ENCODE peak calls at places on chromosomes 16 and 17, in five cellular contexts. K is GM23338, G is mammary epithelial cell, N is OCI-LY7, U is GM23248. Q is an unnamed sample.

GRCh38 chr16:75244225-75244792 is 7.1 kb downstream of the BCAR1 start:
- DNase-seq in N (no peak), K (no peak), U (peak; percentile 70), G (no peak), Q (peak; percentile 94)

GRCh38 chr17:15456486-15456885 is 10.9 kb downstream of the CDRT4 start:
- DNase-seq in K (no peak), G (no peak), N (no peak), U (peak; percentile 52), Q (no peak)

GRCh38 chr17:60606036-60606435 is 6.0 kb downstream of the PPM1D start:
- DNase-seq in U (no peak), G (no peak), N (no peak), K (no peak), Q (no peak)

GRCh38 chr17:54901230-54901847 is 687 bp downstream of the TOM1L1 start:
- DNase-seq in K (peak; percentile 6), G (peak; percentile 81), U (peak; percentile 71), N (no peak), Q (peak; percentile 68)

GRCh38 chr16:48611329-48612137 is 1.6 kb upstream of the N4BP1 start:
- DNase-seq in G (peak; percentile 80), N (no peak), U (no peak), K (peak; percentile 52), Q (peak; percentile 63)

GRCh38 chr17:4215882-4216411 is 47.8 kb downstream of the ANKFY1 start:
- DNase-seq in N (no peak), G (no peak), U (no peak), K (no peak), Q (no peak)

GRCh38 chr17:36885761-36886365 is 51.4 kb upstream of the LHX1 start:
- DNase-seq in K (no peak), G (no peak), N (no peak), U (no peak), Q (no peak)

GRCh38 chr16:73066927-73067670 is 19.2 kb upstream of the ZFHX3 start:
- DNase-seq in G (no peak), U (peak; percentile 61), N (no peak), K (no peak), Q (peak; percentile 70)

GRCh38 chr16:65737831-65738230 is 616.0 kb upstream of the CDH11 start:
- DNase-seq in K (no peak), N (no peak), U (no peak), G (no peak), Q (no peak)

GRCh38 chr16:80369559-80369958 is 171.2 kb upstream of the DYNLRB2 start:
- DNase-seq in N (no peak), G (peak; percentile 39), U (peak; percentile 78), K (peak; percentile 70), Q (peak; percentile 74)

GRCh38 chr17:42342242-42343008 is 45.8 kb downstream of the STAT3 start:
- DNase-seq in K (no peak), G (no peak), N (no peak), U (peak; percentile 50), Q (peak; percentile 31)

GRCh38 chr16:84957192-84957591 is 54.1 kb downstream of the ZDHHC7 start:
- DNase-seq in N (no peak), K (no peak), G (no peak), U (no peak), Q (no peak)

GRCh38 chr16:84957792-84958191 is 53.5 kb downstream of the ZDHHC7 start:
- DNase-seq in N (no peak), U (no peak), K (no peak), G (no peak), Q (no peak)

GRCh38 chr16:84959784-84960417 is 51.4 kb downstream of the ZDHHC7 start:
- DNase-seq in G (no peak), U (no peak), K (no peak), N (no peak), Q (peak; percentile 59)

GRCh38 chr16:84960942-84961341 is 50.4 kb downstream of the ZDHHC7 start:
- DNase-seq in U (no peak), G (no peak), N (no peak), K (no peak), Q (peak; percentile 63)

DNA sequence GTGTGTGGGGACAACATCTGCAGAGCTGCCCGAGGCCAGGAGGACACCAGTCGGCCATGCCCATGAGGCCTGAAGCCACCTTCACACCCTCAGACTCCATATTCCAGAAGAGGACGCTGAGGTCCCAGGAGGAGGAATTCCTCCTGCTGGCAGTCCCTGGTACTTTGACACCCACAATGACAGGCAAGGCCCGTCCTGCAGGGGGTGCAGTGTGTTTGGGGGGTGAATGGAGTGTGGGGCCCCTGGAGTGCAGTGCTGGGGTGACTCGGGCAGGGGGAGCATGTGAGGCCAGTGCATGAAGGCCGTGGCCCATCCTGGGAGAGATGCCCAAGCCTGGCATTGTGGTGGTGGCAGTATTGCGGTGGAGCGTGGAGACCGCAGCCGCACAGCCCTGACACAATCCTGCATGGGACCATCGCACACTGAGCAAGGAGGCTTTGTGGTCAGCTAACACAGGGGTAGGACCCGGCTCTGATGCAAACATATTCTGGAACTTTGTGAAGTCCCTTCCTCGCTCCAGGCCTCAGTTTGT is 52.2 kb downstream of the ZDHHC7 start:
- DNase-seq in G (no peak), N (no peak), U (peak; percentile 32), K (peak; percentile 50), Q (peak; percentile 88)
- H3K4me2 ChIP-seq in G (no peak overlapping the region), N (no peak overlapping the region), U (no peak overlapping the region), K (no peak overlapping the region), Q (no peak overlapping the region)

GRCh38 chr17:14119546-14119945 is 50.2 kb downstream of the COX10 start:
- DNase-seq in G (no peak), U (no peak), K (no peak), N (no peak), Q (no peak)

GRCh38 chr17:14121952-14122351 is 52.6 kb downstream of the COX10 start:
- DNase-seq in K (no peak), G (no peak), N (no peak), U (no peak), Q (no peak)

GRCh38 chr17:14125518-14126125 is 56.3 kb downstream of the COX10 start:
- DNase-seq in U (no peak), G (no peak), K (no peak), N (no peak), Q (no peak)

GRCh38 chr17:14123579-14124278 is 54.4 kb downstream of the COX10 start:
- DNase-seq in N (no peak), K (no peak), G (no peak), U (no peak), Q (no peak)

DNA sequence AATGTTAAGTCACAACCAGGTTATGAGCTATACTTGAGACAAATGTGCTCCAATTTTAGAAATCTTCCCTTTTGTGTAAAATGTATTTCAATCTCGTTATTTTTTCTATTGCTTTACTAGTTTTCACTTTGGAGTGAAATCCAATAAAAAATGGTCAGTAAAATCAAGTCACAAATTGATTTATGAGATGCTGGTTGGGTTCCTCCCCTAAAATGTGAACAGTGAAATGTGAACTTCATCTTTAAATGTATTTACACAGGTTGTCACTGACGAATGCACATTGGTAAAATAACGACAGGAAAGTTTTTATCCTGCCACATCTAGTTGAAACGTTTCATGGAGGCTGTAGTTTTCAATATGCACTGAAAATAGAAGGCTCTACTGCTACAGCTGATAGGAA is 55.5 kb downstream of the COX10 start:
- DNase-seq in U (no peak), N (no peak), K (no peak), G (no peak), Q (peak; percentile 9)
- H3K79me2 ChIP-seq in U (peaks cover 36% of the 10 kb centered on the region), N (peaks cover 17% of the 10 kb centered on the region), K (peaks cover 24% of the 10 kb centered on the region), G (peaks cover 20% of the 10 kb centered on the region), Q (peaks cover 13% of the 10 kb centered on the region)

GRCh38 chr17:38430822-38431221 is 2.6 kb downstream of the ARHGAP23 start:
- DNase-seq in U (no peak), G (no peak), N (no peak), K (no peak), Q (no peak)

GRCh38 chr17:38434178-38434665 is 6.0 kb downstream of the ARHGAP23 start:
- DNase-seq in U (no peak), N (no peak), G (no peak), K (no peak), Q (no peak)

GRCh38 chr17:38429476-38430100 is 1.3 kb downstream of the ARHGAP23 start:
- DNase-seq in U (peak; percentile 36), G (no peak), K (no peak), N (no peak), Q (peak; percentile 85)

GRCh38 chr17:38430316-38430715 is 2.1 kb downstream of the ARHGAP23 start:
- DNase-seq in G (no peak), U (peak; percentile 70), K (no peak), N (no peak), Q (peak; percentile 94)

GRCh38 chr17:38431343-38432145 is 3.3 kb downstream of the ARHGAP23 start:
- DNase-seq in G (no peak), U (no peak), N (no peak), K (no peak), Q (peak; percentile 82)
- H3K4me1 ChIP-seq in G (peaks cover 20% of the 10 kb centered on the region), U (peaks cover 25% of the 10 kb centered on the region), N (peaks cover 27% of the 10 kb centered on the region), K (peaks cover 45% of the 10 kb centered on the region), Q (peaks cover 30% of the 10 kb centered on the region)

DNA sequence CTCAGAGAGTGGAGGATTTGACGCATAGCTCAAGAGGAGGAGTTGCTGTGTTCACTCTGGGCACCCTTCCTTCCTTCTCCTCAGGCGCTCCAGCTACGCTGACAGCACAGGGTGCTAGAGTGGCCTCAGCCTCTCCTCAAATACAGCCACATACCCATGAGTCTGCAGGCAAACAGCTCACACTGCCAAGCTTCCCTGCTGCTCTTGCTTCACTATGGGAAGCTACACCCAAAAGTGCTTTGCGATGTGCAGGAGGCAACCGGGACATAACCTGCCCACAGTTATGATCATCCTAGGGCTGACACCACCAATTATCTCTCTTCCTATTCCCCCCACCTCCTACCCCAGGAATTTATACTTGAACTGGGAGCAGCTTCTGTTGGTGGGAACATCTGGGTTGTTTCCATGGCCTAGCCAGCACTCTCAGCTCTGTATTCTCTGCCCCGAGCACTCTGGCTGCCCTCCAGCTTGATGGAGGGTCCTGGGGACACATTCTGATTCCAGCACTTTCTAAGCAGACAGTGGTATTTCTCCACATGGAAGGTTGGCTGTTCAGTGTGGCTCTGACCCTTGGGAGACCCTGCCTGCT is 40.3 kb upstream of the SREBF1 start:
- DNase-seq in U (peak; percentile 61), N (no peak), K (no peak), G (no peak), Q (no peak)
- H3K4me2 ChIP-seq in U (no peak overlapping the region), N (no peak overlapping the region), K (peak overlapping the region; percentile 63), G (no peak overlapping the region), Q (peak overlapping the region; percentile 63)

GRCh38 chr17:57784226-57784895 is 39.3 kb upstream of the CCDC182 start:
- DNase-seq in G (no peak), N (no peak), K (no peak), U (no peak), Q (no peak)
- H3K79me2 ChIP-seq in G (no peaks in the 10 kb centered on the region), N (no peaks in the 10 kb centered on the region), K (no peaks in the 10 kb centered on the region), U (no peaks in the 10 kb centered on the region), Q (no peaks in the 10 kb centered on the region)

DNA sequence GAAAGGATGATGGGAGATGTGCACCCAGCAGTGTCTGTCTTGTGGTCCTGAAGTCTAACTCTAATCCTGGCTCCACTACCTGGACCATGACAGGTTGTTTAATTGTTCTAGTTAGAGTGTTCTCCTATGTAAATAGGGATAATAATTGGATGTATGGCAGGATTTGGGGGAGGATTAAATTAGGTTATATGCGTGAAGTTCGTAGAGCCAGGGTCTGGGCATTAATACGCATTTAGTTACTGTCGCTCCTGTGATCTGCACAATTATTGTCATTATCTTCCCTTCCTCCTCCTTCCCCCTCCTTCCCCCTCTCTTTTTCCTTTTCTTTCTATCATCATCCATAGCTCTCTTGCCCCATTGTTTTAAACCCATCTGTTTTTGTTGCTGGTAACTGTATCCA is 210.3 kb downstream of the WWOX start:
- DNase-seq in U (no peak), G (no peak), N (no peak), K (no peak), Q (no peak)
- H3K4me1 ChIP-seq in U (no peaks in the 10 kb centered on the region), G (no peaks in the 10 kb centered on the region), N (no peaks in the 10 kb centered on the region), K (peaks cover 43% of the 10 kb centered on the region), Q (no peaks in the 10 kb centered on the region)

Q was measured in osteoblast.